ENCODE peak calls at places on chromosome X, in nine cellular contexts. N is uterus, G is gastrocnemius medialis, P is IMR-90, I is mucosa of descending colon, A is right cardiac atrium, W is heart right ventricle, J is DND-41, U is H9. Z is an unnamed sample.

GRCh38 chrX:131633285-131633917 is 89.5 kb downstream of the OR13H1 start:
- DNase-seq in J (peak; percentile 51), W (no peak), P (peak; percentile 41), G (peak; percentile 15), I (peak; percentile 45), U (peak; percentile 60), A (no peak), N (peak; percentile 40), Z (peak; percentile 46)

GRCh38 chrX:56366901-56367300 is 134.7 kb downstream of the KLF8 start:
- DNase-seq in W (no peak), J (no peak), G (no peak), P (no peak), U (peak; percentile 36), A (no peak), N (no peak), I (peak; percentile 2), Z (no peak)

GRCh38 chrX:88146577-88146976 is 600.4 kb upstream of the CPXCR1 start:
- DNase-seq in J (no peak), U (no peak), P (no peak), G (no peak), W (no peak), I (no peak), A (no peak), N (no peak), Z (no peak)

GRCh38 chrX:44844204-44844603 is 383 bp downstream of the DUSP21 start:
- DNase-seq in I (no peak), U (no peak), J (no peak), N (no peak), A (no peak), P (no peak), G (no peak), W (no peak), Z (no peak)

GRCh38 chrX:148940411-148940996 is 440.1 kb downstream of the AFF2 start:
- DNase-seq in G (no peak), U (no peak), I (no peak), J (no peak), P (no peak), A (no peak), W (no peak), N (no peak), Z (no peak)

GRCh38 chrX:140040397-140040796 is 75.1 kb upstream of the CXorf66 start:
- DNase-seq in J (no peak), G (no peak), A (no peak), P (no peak), I (peak; percentile 2), W (no peak), N (no peak), U (no peak), Z (no peak)

GRCh38 chrX:155767101-155767878 is 113.9 kb upstream of the VAMP7 start:
- DNase-seq in N (peak; percentile 59), G (peak; percentile 57), W (peak; percentile 41), P (peak; percentile 74), J (peak; percentile 76), U (peak; percentile 74), A (peak; percentile 61), I (peak; percentile 67), Z (peak; percentile 31)

GRCh38 chrX:45843518-45843917 is 642.8 kb upstream of the DIPK2B start:
- DNase-seq in I (peak; percentile 30), W (no peak), A (no peak), N (no peak), G (no peak), J (no peak), P (no peak), U (no peak), Z (no peak)

GRCh38 chrX:2697306-2697705 is 6.2 kb downstream of the CD99 start:
- DNase-seq in I (no peak), J (no peak), U (no peak), A (no peak), N (no peak), P (no peak), W (no peak), G (no peak), Z (no peak)

GRCh38 chrX:2696698-2697215 is 5.7 kb downstream of the CD99 start:
- DNase-seq in N (no peak), W (no peak), G (no peak), U (no peak), I (peak; percentile 31), P (peak; percentile 90), A (no peak), J (peak; percentile 77), Z (peak; percentile 92)

GRCh38 chrX:2697741-2698294 is 6.7 kb downstream of the CD99 start:
- DNase-seq in I (no peak), U (no peak), N (no peak), G (no peak), W (no peak), P (peak; percentile 74), A (no peak), J (peak; percentile 57), Z (peak; percentile 31)

GRCh38 chrX:2699959-2700358 is 8.9 kb downstream of the CD99 start:
- DNase-seq in G (no peak), A (no peak), N (no peak), U (no peak), J (no peak), I (no peak), P (no peak), W (no peak), Z (no peak)

GRCh38 chrX:2698604-2699003 is 7.5 kb downstream of the CD99 start:
- DNase-seq in G (no peak), P (no peak), W (no peak), N (no peak), A (no peak), I (no peak), U (no peak), J (no peak), Z (no peak)
- H3K4me1 ChIP-seq in G (peaks cover 74% of the 10 kb centered on the region), P (peaks cover 14% of the 10 kb centered on the region), W (peaks cover 56% of the 10 kb centered on the region), N (peaks cover 6% of the 10 kb centered on the region), A (peaks cover 43% of the 10 kb centered on the region), I (peaks cover 27% of the 10 kb centered on the region), U (no peaks in the 10 kb centered on the region), J (peaks cover 100% of the 10 kb centered on the region), Z (peaks cover 50% of the 10 kb centered on the region)

GRCh38 chrX:109732319-109732779 is 708 bp downstream of the ACSL4 start:
- DNase-seq in P (peak; percentile 59), N (no peak), W (no peak), U (peak; percentile 27), G (no peak), A (no peak), I (peak; percentile 7), J (peak; percentile 30), Z (peak; percentile 45)

GRCh38 chrX:109732780-109733657 is at the start of gene ACSL4:
- DNase-seq in W (peak; percentile 92), P (peak; percentile 75), A (peak; percentile 96), J (peak; percentile 87), N (peak; percentile 86), G (peak; percentile 80), U (peak; percentile 87), I (peak; percentile 82), Z (peak; percentile 87)

GRCh38 chrX:109739625-109740024 is 6.6 kb upstream of the ACSL4 start:
- DNase-seq in J (no peak), G (no peak), A (no peak), P (no peak), N (no peak), I (no peak), U (no peak), W (no peak), Z (no peak)

GRCh38 chrX:109735241-109735744 is 2.2 kb upstream of the ACSL4 start:
- DNase-seq in N (no peak), I (no peak), W (no peak), G (no peak), J (no peak), U (no peak), P (no peak), A (no peak), Z (no peak)

DNA sequence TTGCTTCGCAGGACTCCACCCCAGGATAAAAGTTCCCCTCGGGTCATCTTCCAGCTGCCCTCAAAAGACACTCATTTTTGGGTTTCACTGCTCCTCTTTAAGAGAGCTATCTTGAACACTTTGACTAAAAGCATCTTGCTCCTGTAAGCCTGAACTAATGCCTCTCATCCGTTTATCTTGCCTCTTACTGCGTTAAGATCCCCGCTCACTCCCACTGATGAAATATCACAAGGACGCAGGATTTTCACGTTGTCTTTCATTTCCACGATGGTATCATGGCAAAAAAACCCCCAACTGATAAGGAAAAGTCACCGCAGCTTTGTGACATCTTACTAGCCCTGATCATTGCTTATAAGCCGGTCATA is 583 bp upstream of the ACSL4 start:
- DNase-seq in G (no peak), N (no peak), W (no peak), P (no peak), A (no peak), I (no peak), J (no peak), U (no peak), Z (no peak)
- H3K4me1 ChIP-seq in G (no peaks in the 10 kb centered on the region), N (no peaks in the 10 kb centered on the region), W (no peaks in the 10 kb centered on the region), P (no peaks in the 10 kb centered on the region), A (no peaks in the 10 kb centered on the region), I (peaks cover 3% of the 10 kb centered on the region), J (peaks cover 38% of the 10 kb centered on the region), U (no peaks in the 10 kb centered on the region), Z (peaks cover 7% of the 10 kb centered on the region)

GRCh38 chrX:7115557-7115956 is 32.0 kb upstream of the STS start:
- DNase-seq in G (peak; percentile 24), N (no peak), W (peak; percentile 23), A (peak; percentile 73), I (no peak), J (no peak), U (no peak), P (no peak), Z (no peak)

GRCh38 chrX:7120578-7121219 is 26.8 kb upstream of the STS start:
- DNase-seq in I (no peak), P (peak; percentile 58), U (no peak), G (no peak), A (no peak), W (no peak), N (no peak), J (no peak), Z (no peak)

GRCh38 chrX:7116081-7116480 is 31.4 kb upstream of the STS start:
- DNase-seq in N (no peak), J (no peak), U (no peak), W (no peak), G (no peak), A (no peak), P (no peak), I (no peak), Z (no peak)

GRCh38 chrX:7117587-7117986 is 29.9 kb upstream of the STS start:
- DNase-seq in J (no peak), A (no peak), U (peak; percentile 60), P (no peak), G (no peak), W (no peak), N (no peak), I (no peak), Z (no peak)

GRCh38 chrX:7119927-7120577 is 27.5 kb upstream of the STS start:
- DNase-seq in P (no peak), G (no peak), W (no peak), U (no peak), N (no peak), A (no peak), J (no peak), I (no peak), Z (no peak)
- H3K4me1 ChIP-seq in P (peaks cover 7% of the 10 kb centered on the region), G (peaks cover 40% of the 10 kb centered on the region), W (no peaks in the 10 kb centered on the region), U (peaks cover 2% of the 10 kb centered on the region), N (no peaks in the 10 kb centered on the region), A (peaks cover 2% of the 10 kb centered on the region), J (peaks cover 81% of the 10 kb centered on the region), I (peaks cover 11% of the 10 kb centered on the region), Z (peaks cover 22% of the 10 kb centered on the region)

DNA sequence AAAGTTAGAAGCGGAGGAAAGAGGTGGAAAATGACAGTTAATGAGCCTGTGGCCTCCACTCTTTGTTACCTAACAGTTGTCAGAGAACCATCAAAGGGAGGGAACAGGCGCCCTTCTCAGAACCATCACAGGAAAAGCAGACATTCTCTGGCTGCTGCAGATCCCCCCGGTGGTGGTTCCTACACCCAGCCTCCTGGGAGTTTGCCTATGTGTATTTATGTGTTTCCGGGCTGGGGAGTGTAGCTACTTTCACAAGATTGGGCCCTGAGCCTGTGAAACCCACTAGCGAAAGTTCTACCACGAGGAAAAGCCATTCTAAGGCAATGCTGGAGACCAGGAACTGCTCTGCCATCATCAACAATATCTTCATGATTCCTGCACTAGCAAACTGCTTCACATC is 52.7 kb upstream of the BCOR start:
- DNase-seq in N (no peak), U (no peak), P (no peak), J (peak; percentile 77), G (no peak), A (no peak), I (no peak), W (no peak), Z (no peak)
- H3K4me1 ChIP-seq in N (no peaks in the 10 kb centered on the region), U (peaks cover 12% of the 10 kb centered on the region), P (peaks cover 2% of the 10 kb centered on the region), J (peaks cover 81% of the 10 kb centered on the region), G (peaks cover 24% of the 10 kb centered on the region), A (peaks cover 13% of the 10 kb centered on the region), I (peaks cover 9% of the 10 kb centered on the region), W (peaks cover 6% of the 10 kb centered on the region), Z (peaks cover 22% of the 10 kb centered on the region)